ENCODE peak calls at places on chromosome 11, in five cellular contexts. One of them, this sample, is unnamed.

GRCh38 chr11:78784321-78785061 is 209.8 kb upstream of the NARS2 start:
- DNase-seq in endothelial cell: no peak
- DNase-seq in H1: no peak
- DNase-seq in RWPE1: peak
- DNase-seq in psoas muscle: no peak
- DNase-seq in this sample: no peak

GRCh38 chr11:62141111-62142042 is 17.6 kb downstream of the INCENP start:
- DNase-seq in RWPE1: no peak
- DNase-seq in H1: no peak
- DNase-seq in endothelial cell: no peak
- DNase-seq in psoas muscle: no peak
- DNase-seq in this sample: no peak

GRCh38 chr11:119317592-119318239 is 786 bp upstream of the MCAM start:
- DNase-seq in endothelial cell: no peak
- DNase-seq in RWPE1: no peak
- DNase-seq in psoas muscle: no peak
- DNase-seq in H1: no peak
- DNase-seq in this sample: no peak

GRCh38 chr11:61061081-61061826 is 41.0 kb upstream of the CD5 start:
- DNase-seq in RWPE1: peak
- DNase-seq in psoas muscle: no peak
- DNase-seq in H1: no peak
- DNase-seq in endothelial cell: no peak
- DNase-seq in this sample: no peak

GRCh38 chr11:131674051-131674755 is 303.8 kb downstream of the NTM start:
- DNase-seq in psoas muscle: peak
- DNase-seq in RWPE1: peak
- DNase-seq in H1: peak
- DNase-seq in endothelial cell: peak
- DNase-seq in this sample: peak

GRCh38 chr11:18617688-18618340 is 16.3 kb downstream of the SPTY2D1 start:
- DNase-seq in H1: no peak
- DNase-seq in RWPE1: no peak
- DNase-seq in endothelial cell: no peak
- DNase-seq in psoas muscle: no peak
- DNase-seq in this sample: no peak

GRCh38 chr11:773830-774229 is 3.5 kb downstream of the GATD1 start:
- DNase-seq in endothelial cell: no peak
- DNase-seq in RWPE1: no peak
- DNase-seq in psoas muscle: no peak
- DNase-seq in H1: no peak
- DNase-seq in this sample: no peak

GRCh38 chr11:71206186-71206585 is 46.2 kb downstream of the SHANK2 start:
- DNase-seq in RWPE1: no peak
- DNase-seq in H1: no peak
- DNase-seq in endothelial cell: no peak
- DNase-seq in psoas muscle: peak
- DNase-seq in this sample: no peak

GRCh38 chr11:130180491-130180890 is 20.9 kb downstream of the ST14 start:
- DNase-seq in RWPE1: no peak
- DNase-seq in H1: no peak
- DNase-seq in psoas muscle: no peak
- DNase-seq in endothelial cell: no peak
- DNase-seq in this sample: no peak

GRCh38 chr11:81888391-81888790 is 845.3 kb downstream of the FAM181B start:
- DNase-seq in H1: no peak
- DNase-seq in endothelial cell: no peak
- DNase-seq in psoas muscle: no peak
- DNase-seq in RWPE1: no peak
- DNase-seq in this sample: no peak

GRCh38 chr11:106424111-106424510 is 346.6 kb downstream of the AASDHPPT start:
- DNase-seq in psoas muscle: no peak
- DNase-seq in RWPE1: peak
- DNase-seq in H1: no peak
- DNase-seq in endothelial cell: no peak
- DNase-seq in this sample: peak

GRCh38 chr11:36249271-36249670 is 40.0 kb downstream of the COMMD9 start:
- DNase-seq in RWPE1: peak
- DNase-seq in psoas muscle: no peak
- DNase-seq in endothelial cell: no peak
- DNase-seq in H1: no peak
- DNase-seq in this sample: peak

GRCh38 chr11:128520886-128521696 is 66.3 kb downstream of the ETS1 start:
- DNase-seq in H1: no peak
- DNase-seq in psoas muscle: peak
- DNase-seq in RWPE1: no peak
- DNase-seq in endothelial cell: no peak
- DNase-seq in this sample: no peak

GRCh38 chr11:62921201-62921572 is at the start of gene CHRM1:
- DNase-seq in H1: no peak
- DNase-seq in RWPE1: no peak
- DNase-seq in endothelial cell: no peak
- DNase-seq in psoas muscle: peak
- DNase-seq in this sample: no peak

GRCh38 chr11:117876341-117877119 is at the start of gene FXYD6:
- DNase-seq in RWPE1: peak
- DNase-seq in endothelial cell: peak
- DNase-seq in psoas muscle: no peak
- DNase-seq in H1: no peak
- DNase-seq in this sample: no peak

GRCh38 chr11:119806064-119806915 is 77.3 kb upstream of the NECTIN1 start:
- DNase-seq in H1: no peak
- DNase-seq in RWPE1: no peak
- DNase-seq in psoas muscle: no peak
- DNase-seq in endothelial cell: no peak
- DNase-seq in this sample: no peak

DNA sequence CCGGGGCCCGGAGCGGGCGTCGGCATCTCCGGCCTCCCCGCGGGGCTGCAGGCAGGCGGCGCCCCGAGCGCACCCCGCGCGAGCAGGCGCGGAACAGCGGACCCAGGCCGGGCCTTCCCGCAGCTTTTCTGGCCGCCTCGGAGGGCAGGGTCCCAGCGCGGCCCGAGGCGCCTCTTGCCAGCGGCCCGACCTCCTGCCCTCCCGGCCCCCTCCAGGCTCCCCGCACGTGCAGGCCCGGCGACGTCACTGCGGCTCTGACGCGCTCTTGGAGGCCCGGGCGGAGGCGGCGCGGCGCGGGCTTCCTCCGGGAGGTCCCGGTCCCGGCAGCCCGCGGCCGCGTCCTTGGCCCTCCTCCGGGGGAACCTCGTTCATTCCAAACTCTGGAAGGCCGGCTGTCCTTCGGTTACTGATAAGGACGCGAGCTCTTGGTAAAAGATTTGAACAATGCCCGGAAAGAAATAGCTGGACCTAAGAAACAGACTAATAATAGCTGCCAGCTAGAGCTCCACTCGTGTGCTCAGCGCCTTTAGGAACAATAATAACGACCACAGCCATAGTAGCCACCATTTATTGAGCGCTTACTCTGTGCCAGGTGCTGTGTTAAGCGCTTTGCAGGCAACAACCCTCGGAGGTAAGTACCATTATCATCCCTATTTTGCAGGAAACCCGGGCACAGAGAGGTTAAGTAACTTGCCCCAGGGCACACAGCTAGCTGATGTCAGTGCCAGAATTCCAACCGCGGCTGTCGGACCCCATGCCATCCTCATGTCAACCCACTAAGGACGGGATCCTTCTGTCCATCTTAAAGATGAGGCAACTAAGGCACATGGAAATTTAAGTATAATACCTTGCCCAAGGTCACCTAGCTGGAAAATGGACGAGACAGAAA is 39.1 kb upstream of the CREB3L1 start:
- DNase-seq in RWPE1: peak
- DNase-seq in psoas muscle: peak
- DNase-seq in H1: no peak
- DNase-seq in endothelial cell: peak
- DNase-seq in this sample: no peak
- TF ChIP-seq CTCF in RWPE1: no peak
- TF ChIP-seq CTCF in psoas muscle: peak
- TF ChIP-seq CTCF in H1: no peak
- TF ChIP-seq CTCF in endothelial cell: peak
- TF ChIP-seq CTCF in this sample: no peak

DNA sequence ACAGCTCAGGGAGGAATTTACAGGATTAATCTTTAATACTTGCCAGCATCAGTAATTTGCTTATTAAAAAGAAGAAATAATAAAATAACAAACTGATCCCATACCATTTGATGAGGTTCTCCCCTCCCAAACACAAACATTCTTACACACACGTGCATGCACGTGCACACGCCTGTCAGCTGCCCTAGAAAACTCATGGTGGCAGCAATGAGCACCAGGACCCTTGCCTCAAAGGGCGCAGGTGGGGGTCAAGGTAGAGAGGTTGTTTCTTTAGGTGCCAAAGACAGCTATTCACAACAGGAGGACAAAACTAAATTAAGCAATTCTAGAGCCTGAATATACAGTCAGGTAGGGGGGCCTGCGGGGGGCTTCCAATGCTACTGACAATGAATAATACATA is 219.3 kb downstream of the BUD13 start:
- DNase-seq in psoas muscle: no peak
- DNase-seq in RWPE1: no peak
- DNase-seq in H1: no peak
- DNase-seq in endothelial cell: no peak
- DNase-seq in this sample: no peak
- TF ChIP-seq CTCF in psoas muscle: no peak
- TF ChIP-seq CTCF in RWPE1: no peak
- TF ChIP-seq CTCF in H1: no peak
- TF ChIP-seq CTCF in endothelial cell: no peak
- TF ChIP-seq CTCF in this sample: no peak

GRCh38 chr11:112279901-112280267 is 19.2 kb upstream of the PLET1 start:
- DNase-seq in psoas muscle: peak
- DNase-seq in H1: no peak
- DNase-seq in RWPE1: peak
- DNase-seq in endothelial cell: peak
- DNase-seq in this sample: no peak
- TF ChIP-seq CTCF in psoas muscle: peak
- TF ChIP-seq CTCF in H1: peak
- TF ChIP-seq CTCF in RWPE1: peak
- TF ChIP-seq CTCF in endothelial cell: peak
- TF ChIP-seq CTCF in this sample: peak

GRCh38 chr11:77370217-77370616 is 68.7 kb upstream of the GDPD4 start:
- DNase-seq in H1: no peak
- DNase-seq in psoas muscle: no peak
- DNase-seq in endothelial cell: no peak
- DNase-seq in RWPE1: no peak
- DNase-seq in this sample: no peak
- TF ChIP-seq CTCF in H1: no peak
- TF ChIP-seq CTCF in psoas muscle: no peak
- TF ChIP-seq CTCF in endothelial cell: no peak
- TF ChIP-seq CTCF in RWPE1: no peak
- TF ChIP-seq CTCF in this sample: no peak

GRCh38 chr11:30586251-30587144 is at the start of gene MPPED2:
- DNase-seq in endothelial cell: peak
- DNase-seq in psoas muscle: peak
- DNase-seq in H1: no peak
- DNase-seq in RWPE1: peak
- DNase-seq in this sample: no peak
- TF ChIP-seq CTCF in endothelial cell: peak
- TF ChIP-seq CTCF in psoas muscle: peak
- TF ChIP-seq CTCF in H1: peak
- TF ChIP-seq CTCF in RWPE1: no peak
- TF ChIP-seq CTCF in this sample: no peak